ENCODE peak calls at places on chromosome 5, in five cellular contexts. Y is HepG2, O is ovary, F is heart left ventricle, L is sigmoid colon. N is an unnamed sample.

GRCh38 chr5:109347252-109347888 is 62.4 kb downstream of the PJA2 start:
- DNase-seq in F (no peak), Y (no peak), O (no peak), L (peak; percentile 70), N (no peak)

GRCh38 chr5:15821506-15821905 is 321.5 kb downstream of the FBXL7 start:
- DNase-seq in O (no peak), L (no peak), Y (no peak), F (no peak), N (no peak)

GRCh38 chr5:146388418-146388817 is 49.8 kb downstream of the POU4F3 start:
- DNase-seq in F (no peak), O (no peak), Y (no peak), L (no peak), N (no peak)

GRCh38 chr5:60929024-60929423 is 15.8 kb downstream of the ERCC8 start:
- DNase-seq in F (no peak), O (no peak), Y (no peak), L (no peak), N (no peak)

GRCh38 chr5:136905571-136905970 is 540.2 kb upstream of the TRPC7 start:
- DNase-seq in Y (no peak), L (no peak), F (no peak), O (no peak), N (no peak)

GRCh38 chr5:7926296-7926695 is 57.3 kb downstream of the MTRR start:
- DNase-seq in Y (no peak), L (no peak), F (no peak), O (no peak), N (no peak)

GRCh38 chr5:134273642-134274361 is 47.9 kb upstream of the PPP2CA start:
- DNase-seq in F (no peak), L (no peak), O (no peak), Y (no peak), N (no peak)

GRCh38 chr5:23419115-23419514 is 88.3 kb upstream of the PRDM9 start:
- DNase-seq in O (no peak), Y (no peak), F (no peak), L (no peak), N (no peak)

GRCh38 chr5:57441557-57441956 is 41.1 kb downstream of the ACTBL2 start:
- DNase-seq in L (no peak), O (peak; percentile 38), Y (no peak), F (no peak), N (no peak)

GRCh38 chr5:11853140-11853539 is 51.1 kb downstream of the CTNND2 start:
- DNase-seq in Y (no peak), L (no peak), O (no peak), F (no peak), N (no peak)

GRCh38 chr5:39198080-39198479 is 21.3 kb downstream of the FYB1 start:
- DNase-seq in Y (peak; percentile 79), F (no peak), O (no peak), L (no peak), N (no peak)

GRCh38 chr5:10366310-10367297 is 13.1 kb downstream of the MARCHF6 start:
- DNase-seq in L (no peak), F (no peak), O (no peak), Y (no peak), N (peak; percentile 57)

GRCh38 chr5:142293486-142293885 is 31.3 kb downstream of the SPRY4 start:
- DNase-seq in L (no peak), F (no peak), Y (peak; percentile 30), O (no peak), N (no peak)

GRCh38 chr5:139687656-139688055 is 39.5 kb downstream of the CXXC5 start:
- DNase-seq in O (no peak), F (peak; percentile 54), Y (no peak), L (no peak), N (no peak)

GRCh38 chr5:148999741-149000140 is 63.1 kb downstream of the SH3TC2 start:
- DNase-seq in O (no peak), Y (no peak), F (no peak), L (no peak), N (no peak)

GRCh38 chr5:23963449-23963848 is 456.0 kb downstream of the PRDM9 start:
- DNase-seq in O (no peak), F (no peak), L (no peak), Y (no peak), N (no peak)

GRCh38 chr5:50655810-50656205 is 10.6 kb upstream of the PARP8 start:
- DNase-seq in L (no peak), O (no peak), F (no peak), Y (no peak), N (no peak)

GRCh38 chr5:142013734-142014495 is 1.1 kb upstream of the GNPDA1 start:
- DNase-seq in O (peak; percentile 47), F (peak; percentile 52), Y (peak; percentile 68), L (peak; percentile 77), N (no peak)

GRCh38 chr5:139282195-139282557 is 11.4 kb upstream of the MATR3 start:
- DNase-seq in Y (no peak), L (no peak), O (no peak), F (no peak), N (no peak)

GRCh38 chr5:84393969-84394368 is 9.3 kb upstream of the EDIL3 start:
- DNase-seq in Y (no peak), L (no peak), O (no peak), F (no peak), N (no peak)

GRCh38 chr5:137264573-137264972 is 234.6 kb downstream of the SPOCK1 start:
- DNase-seq in L (no peak), O (no peak), Y (no peak), F (no peak), N (no peak)

GRCh38 chr5:113204525-113205161 is 228.0 kb downstream of the DCP2 start:
- DNase-seq in F (peak; percentile 23), O (peak; percentile 74), Y (peak; percentile 45), L (peak; percentile 76), N (peak; percentile 81)

GRCh38 chr5:15500326-15500958 is 462 bp downstream of the FBXL7 start:
- DNase-seq in O (peak; percentile 49), L (peak; percentile 81), F (peak; percentile 66), Y (no peak), N (no peak)

GRCh38 chr5:138528744-138529469 is 14.1 kb downstream of the ETF1 start:
- DNase-seq in O (no peak), Y (no peak), L (no peak), F (no peak), N (no peak)

GRCh38 chr5:137563301-137563645 is 64.1 kb upstream of the SPOCK1 start:
- DNase-seq in Y (no peak), F (no peak), O (no peak), L (no peak), N (no peak)

GRCh38 chr5:31895199-31895598 is 256.3 kb downstream of the PDZD2 start:
- DNase-seq in O (no peak), L (no peak), Y (no peak), F (no peak), N (no peak)

GRCh38 chr5:177588413-177588909 is 3.5 kb upstream of the TMED9 start:
- DNase-seq in L (no peak), Y (peak; percentile 84), O (no peak), F (no peak), N (no peak)

GRCh38 chr5:41918105-41918504 is 7.0 kb upstream of the FBXO4 start:
- DNase-seq in L (no peak), O (no peak), F (no peak), Y (no peak), N (no peak)

GRCh38 chr5:172769598-172770373 is 1.2 kb downstream of the DUSP1 start:
- DNase-seq in L (peak; percentile 84), O (peak; percentile 54), Y (no peak), F (peak; percentile 59), N (no peak)

GRCh38 chr5:20572560-20572959 is 584.6 kb upstream of the CDH18 start:
- DNase-seq in F (no peak), L (no peak), O (no peak), Y (no peak), N (no peak)

GRCh38 chr5:158375531-158375930 is 516.6 kb upstream of the CLINT1 start:
- DNase-seq in O (no peak), Y (no peak), L (no peak), F (no peak), N (no peak)

DNA sequence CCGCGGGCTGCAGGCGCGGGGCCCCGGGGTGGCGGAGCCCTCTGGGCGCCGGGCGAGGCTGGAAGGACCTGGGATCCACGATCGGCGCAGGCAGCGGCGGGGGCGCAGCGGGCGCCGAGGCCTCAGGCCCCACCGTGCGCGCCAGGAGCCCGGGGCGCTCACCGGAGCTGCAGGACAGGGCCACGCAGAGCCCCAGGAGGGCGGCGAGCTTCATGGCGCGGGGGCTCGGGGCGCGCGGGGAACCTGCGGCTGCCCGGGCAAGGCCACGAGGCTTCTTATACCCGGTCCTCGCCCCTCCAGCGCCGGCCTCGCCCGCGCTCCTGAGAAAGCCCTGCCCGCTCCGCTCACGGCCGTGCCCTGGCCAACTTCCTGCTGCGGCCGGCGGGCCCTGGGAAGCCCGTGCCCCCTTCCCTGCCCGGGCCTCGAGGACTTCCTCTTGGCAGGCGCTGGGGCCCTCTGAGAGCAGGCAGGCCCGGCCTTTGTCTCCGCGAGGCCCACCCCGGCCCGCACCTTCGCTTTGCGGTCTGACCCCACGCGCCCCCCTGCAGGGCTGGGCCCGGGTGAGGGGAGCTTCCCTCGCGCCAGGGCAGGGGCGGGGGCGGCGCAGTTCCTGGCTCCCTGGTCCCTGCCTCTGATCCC is at the start of gene SCGB3A1:
- DNase-seq in F (no peak), O (no peak), Y (no peak), L (peak; percentile 59), N (no peak)
- H3K4me3 ChIP-seq in F (peak within 1 kb of the TSS; percentile 45), O (no peak within 1 kb of the TSS), Y (peak within 1 kb of the TSS; percentile 28), L (peak within 1 kb of the TSS; percentile 21), N (peak within 1 kb of the TSS; percentile 43)

GRCh38 chr5:472656-473343 is 29.8 kb downstream of the EXOC3 start:
- DNase-seq in F (peak; percentile 91), Y (peak; percentile 52), O (peak; percentile 85), L (peak; percentile 90), N (peak; percentile 52)
- TF ChIP-seq POLR2A in F (peak; percentile 91), Y (peak; percentile 69), O (peak; percentile 39), L (no peak), N (no peak)

DNA sequence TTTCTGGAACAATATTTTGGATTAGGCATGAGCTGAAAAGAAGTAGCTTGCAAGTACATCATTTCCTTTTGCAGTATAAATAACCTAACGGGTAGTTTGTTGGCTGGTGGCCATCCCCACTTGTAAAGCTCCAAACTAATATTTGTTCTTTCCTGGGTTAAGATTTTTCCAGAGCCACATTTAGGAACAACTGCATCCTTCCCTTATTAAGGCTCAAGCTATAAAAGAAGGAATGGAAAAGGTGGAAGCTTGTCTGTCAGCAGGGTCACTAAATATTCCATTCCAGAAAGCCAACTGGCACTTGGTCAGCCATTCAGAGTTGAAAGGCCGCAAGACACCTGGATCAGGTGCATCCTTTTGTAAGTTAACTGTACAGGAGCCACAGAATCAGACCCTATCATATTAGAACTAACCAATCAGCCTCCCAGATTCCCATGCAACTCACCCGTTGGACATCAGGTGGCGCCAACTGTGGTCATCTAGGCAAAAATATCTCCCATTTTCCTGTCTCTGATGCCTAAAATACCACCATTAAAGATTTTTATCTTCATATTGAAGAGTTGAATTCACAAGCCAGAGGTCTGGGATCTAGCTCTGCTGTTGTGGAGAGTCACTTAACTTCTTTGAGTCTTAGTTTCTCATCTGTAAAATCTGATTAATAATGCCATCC is 82.9 kb downstream of the PTCD2 start:
- DNase-seq in L (no peak), O (no peak), F (peak; percentile 66), Y (no peak), N (no peak)
- H3K9me3 ChIP-seq in L (peaks cover 3% of the 10 kb centered on the region), O (no peaks in the 10 kb centered on the region), F (no peaks in the 10 kb centered on the region), Y (peaks cover 28% of the 10 kb centered on the region), N (peaks cover 12% of the 10 kb centered on the region)

GRCh38 chr5:132294728-132295504 is 722 bp downstream of the SLC22A4 start:
- DNase-seq in F (peak; percentile 52), O (peak; percentile 36), L (peak; percentile 82), Y (no peak), N (peak; percentile 69)
- H3K4me3 ChIP-seq in F (peak overlapping the region; percentile 73), O (peak overlapping the region; percentile 85), L (peak overlapping the region; percentile 61), Y (peak overlapping the region; percentile 55), N (peak overlapping the region; percentile 82)

GRCh38 chr5:66892715-66893114 is 296.5 kb downstream of the MAST4 start:
- DNase-seq in O (no peak), F (no peak), Y (no peak), L (no peak), N (no peak)
- TF ChIP-seq POLR2A in O (no peak), F (no peak), Y (no peak), L (no peak), N (no peak)

N was measured in breast epithelium.